ENCODE peak calls at places on chromosomes 11 and 22, in five cellular contexts. One of them, this sample, is unnamed.

GRCh38 chr11:129636926-129637325 is 178.7 kb upstream of the TMEM45B start:
- DNase-seq in IMR-90: no peak
- DNase-seq in heart left ventricle: no peak
- DNase-seq in prostate gland: no peak
- DNase-seq in ovary: no peak
- DNase-seq in this sample: no peak

GRCh38 chr11:77557553-77557952 is 32.2 kb upstream of the AQP11 start:
- DNase-seq in heart left ventricle: no peak
- DNase-seq in prostate gland: no peak
- DNase-seq in IMR-90: peak; percentile 9
- DNase-seq in ovary: no peak
- DNase-seq in this sample: no peak

GRCh38 chr22:40418366-40419201 is 48.2 kb downstream of the SGSM3 start:
- DNase-seq in IMR-90: peak; percentile 56
- DNase-seq in ovary: no peak
- DNase-seq in prostate gland: no peak
- DNase-seq in heart left ventricle: peak; percentile 69
- DNase-seq in this sample: no peak

GRCh38 chr11:3169235-3169951 is 4.3 kb upstream of the OSBPL5 start:
- DNase-seq in prostate gland: no peak
- DNase-seq in IMR-90: peak; percentile 73
- DNase-seq in ovary: peak; percentile 54
- DNase-seq in heart left ventricle: peak; percentile 67
- DNase-seq in this sample: peak; percentile 60

GRCh38 chr22:25451480-25452114 is 112.9 kb upstream of the GRK3 start:
- DNase-seq in prostate gland: no peak
- DNase-seq in IMR-90: peak; percentile 42
- DNase-seq in heart left ventricle: no peak
- DNase-seq in ovary: no peak
- DNase-seq in this sample: no peak

GRCh38 chr11:118841469-118842222 is 42.0 kb upstream of the CXCR5 start:
- DNase-seq in heart left ventricle: no peak
- DNase-seq in prostate gland: no peak
- DNase-seq in ovary: no peak
- DNase-seq in IMR-90: no peak
- DNase-seq in this sample: no peak

GRCh38 chr11:112172362-112172994 is 2.8 kb upstream of the BCO2 start:
- DNase-seq in heart left ventricle: no peak
- DNase-seq in prostate gland: no peak
- DNase-seq in IMR-90: peak; percentile 69
- DNase-seq in ovary: no peak
- DNase-seq in this sample: no peak

GRCh38 chr11:27456140-27456801 is 16.3 kb downstream of the LGR4 start:
- DNase-seq in prostate gland: no peak
- DNase-seq in ovary: no peak
- DNase-seq in heart left ventricle: no peak
- DNase-seq in IMR-90: peak; percentile 50
- DNase-seq in this sample: no peak

GRCh38 chr11:114571712-114572111 is 12.0 kb upstream of the NXPE1 start:
- DNase-seq in prostate gland: no peak
- DNase-seq in IMR-90: no peak
- DNase-seq in ovary: no peak
- DNase-seq in heart left ventricle: no peak
- DNase-seq in this sample: no peak

GRCh38 chr22:24432059-24432853 is 4.9 kb downstream of the ADORA2A start:
- DNase-seq in ovary: peak; percentile 83
- DNase-seq in prostate gland: peak; percentile 62
- DNase-seq in heart left ventricle: peak; percentile 89
- DNase-seq in IMR-90: peak; percentile 16
- DNase-seq in this sample: no peak

GRCh38 chr11:11884774-11885481 is 43.2 kb downstream of the USP47 start:
- DNase-seq in IMR-90: no peak
- DNase-seq in ovary: no peak
- DNase-seq in prostate gland: no peak
- DNase-seq in heart left ventricle: no peak
- DNase-seq in this sample: no peak

GRCh38 chr22:29798318-29798717 is 31.1 kb downstream of the UQCR10 start:
- DNase-seq in heart left ventricle: no peak
- DNase-seq in prostate gland: no peak
- DNase-seq in IMR-90: no peak
- DNase-seq in ovary: no peak
- DNase-seq in this sample: no peak

GRCh38 chr11:15180212-15180814 is 65.6 kb downstream of the INSC start:
- DNase-seq in ovary: no peak
- DNase-seq in IMR-90: no peak
- DNase-seq in heart left ventricle: no peak
- DNase-seq in prostate gland: no peak
- DNase-seq in this sample: no peak

GRCh38 chr11:112085822-112086421 is 634 bp downstream of the TIMM8B start:
- DNase-seq in ovary: no peak
- DNase-seq in prostate gland: peak; percentile 6
- DNase-seq in IMR-90: peak; percentile 17
- DNase-seq in heart left ventricle: no peak
- DNase-seq in this sample: no peak

GRCh38 chr11:124536520-124536919 is 6.9 kb downstream of the OR8B12 start:
- DNase-seq in prostate gland: peak; percentile 11
- DNase-seq in heart left ventricle: peak; percentile 43
- DNase-seq in IMR-90: peak; percentile 39
- DNase-seq in ovary: no peak
- DNase-seq in this sample: peak; percentile 14

DNA sequence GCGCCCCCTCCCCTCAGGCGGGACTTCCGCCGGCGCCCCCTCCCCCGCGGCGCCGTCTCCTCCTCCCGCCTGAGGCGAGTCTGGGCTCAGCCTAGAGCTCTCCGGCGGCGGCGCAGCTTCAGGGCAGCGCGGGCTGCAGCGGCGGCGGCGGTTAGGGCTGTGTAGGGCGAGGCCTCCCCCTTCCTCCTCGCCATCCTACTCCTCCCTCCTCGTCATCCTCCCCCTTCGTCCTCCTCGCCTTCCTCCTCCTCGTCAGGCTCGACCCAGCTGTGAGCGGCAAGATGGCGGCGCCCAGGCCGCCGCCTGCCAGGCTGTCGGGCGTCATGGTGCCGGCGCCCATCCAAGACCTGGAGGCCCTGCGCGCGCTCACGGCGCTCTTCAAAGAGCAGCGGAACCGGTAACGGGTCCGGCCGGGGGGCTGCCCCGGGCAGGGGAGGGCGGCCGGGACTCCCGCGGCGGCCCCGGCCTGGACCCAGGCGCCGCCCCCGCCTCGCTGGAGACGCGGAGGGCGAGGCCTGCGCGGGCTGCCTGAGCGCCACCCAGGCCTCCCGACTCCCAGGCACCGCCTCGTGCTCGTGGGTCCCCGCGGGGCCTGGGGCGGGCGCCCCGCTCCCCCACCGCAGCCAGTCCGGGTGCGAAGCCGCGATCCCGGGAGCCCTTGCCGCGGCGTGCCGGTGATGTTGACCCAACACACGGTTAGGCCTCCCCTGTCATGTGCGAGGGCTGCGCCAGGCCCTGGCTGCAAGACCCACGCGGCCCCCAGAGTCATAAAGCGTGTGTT is at the start of gene ATXN10:
- DNase-seq in IMR-90: peak; percentile 65
- DNase-seq in heart left ventricle: peak; percentile 76
- DNase-seq in ovary: peak; percentile 85
- DNase-seq in prostate gland: peak; percentile 51
- DNase-seq in this sample: peak; percentile 70
- TF ChIP-seq POLR2A in IMR-90: peak; percentile 79
- TF ChIP-seq POLR2A in heart left ventricle: peak; percentile 52
- TF ChIP-seq POLR2A in ovary: peak; percentile 44
- TF ChIP-seq POLR2A in prostate gland: peak; percentile 68
- TF ChIP-seq POLR2A in this sample: peak; percentile 68

GRCh38 chr11:66410191-66410590 is 10.6 kb upstream of the NPAS4 start:
- DNase-seq in heart left ventricle: no peak
- DNase-seq in prostate gland: no peak
- DNase-seq in IMR-90: no peak
- DNase-seq in ovary: no peak
- DNase-seq in this sample: no peak
- H3K27ac ChIP-seq in heart left ventricle: no peak overlapping the region
- H3K27ac ChIP-seq in prostate gland: no peak overlapping the region
- H3K27ac ChIP-seq in IMR-90: no peak overlapping the region
- H3K27ac ChIP-seq in ovary: no peak overlapping the region
- H3K27ac ChIP-seq in this sample: no peak overlapping the region

DNA sequence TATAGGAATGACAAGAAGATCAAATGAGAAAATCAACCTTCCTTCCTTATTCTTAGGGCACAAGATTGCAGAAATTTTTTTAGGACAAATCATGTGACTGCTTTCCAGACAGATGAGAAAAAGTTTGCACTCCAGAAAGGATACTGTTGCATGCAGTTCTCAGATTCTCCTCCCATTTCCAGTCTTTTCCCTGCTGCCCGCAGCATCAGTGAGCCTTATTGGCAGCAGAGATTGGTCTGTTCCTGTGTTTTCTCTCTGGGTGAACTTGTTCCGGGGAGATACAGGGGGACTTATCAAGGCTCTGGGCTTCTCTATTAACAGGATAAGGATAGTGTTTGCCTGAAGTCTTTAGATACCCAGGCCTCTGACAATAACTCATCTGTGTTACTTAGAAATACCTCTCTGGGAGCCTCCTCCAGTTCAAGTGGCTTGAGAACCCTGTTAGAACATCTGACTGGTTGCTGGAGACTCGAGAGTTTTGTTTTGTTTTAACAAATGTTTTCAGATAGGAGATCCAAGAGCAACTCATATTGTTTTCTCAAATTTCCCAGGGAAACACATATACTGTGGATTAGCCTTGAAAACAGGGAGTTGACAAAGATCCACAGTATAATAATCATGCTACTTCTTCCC is 154.7 kb downstream of the BLID start:
- DNase-seq in heart left ventricle: no peak
- DNase-seq in prostate gland: no peak
- DNase-seq in IMR-90: peak; percentile 21
- DNase-seq in ovary: no peak
- DNase-seq in this sample: no peak
- TF ChIP-seq POLR2A in heart left ventricle: no peak
- TF ChIP-seq POLR2A in prostate gland: no peak
- TF ChIP-seq POLR2A in IMR-90: no peak
- TF ChIP-seq POLR2A in ovary: no peak
- TF ChIP-seq POLR2A in this sample: no peak

GRCh38 chr11:67648796-67649613 is 1.5 kb downstream of the ACY3 start:
- DNase-seq in prostate gland: no peak
- DNase-seq in IMR-90: no peak
- DNase-seq in heart left ventricle: no peak
- DNase-seq in ovary: no peak
- DNase-seq in this sample: peak; percentile 21
- H3K27ac ChIP-seq in prostate gland: no peak overlapping the region
- H3K27ac ChIP-seq in IMR-90: no peak overlapping the region
- H3K27ac ChIP-seq in heart left ventricle: no peak overlapping the region
- H3K27ac ChIP-seq in ovary: no peak overlapping the region
- H3K27ac ChIP-seq in this sample: peak overlapping the region; percentile 82

GRCh38 chr11:86952221-86952875 is 2.8 kb downstream of the FZD4 start:
- DNase-seq in heart left ventricle: no peak
- DNase-seq in ovary: no peak
- DNase-seq in prostate gland: peak; percentile 55
- DNase-seq in IMR-90: no peak
- DNase-seq in this sample: no peak

GRCh38 chr11:86952933-86953637 is 2.1 kb downstream of the FZD4 start:
- DNase-seq in prostate gland: no peak
- DNase-seq in ovary: no peak
- DNase-seq in heart left ventricle: no peak
- DNase-seq in IMR-90: peak; percentile 59
- DNase-seq in this sample: no peak

GRCh38 chr11:86954288-86955110 is 696 bp downstream of the FZD4 start:
- DNase-seq in heart left ventricle: peak; percentile 58
- DNase-seq in prostate gland: no peak
- DNase-seq in ovary: peak; percentile 63
- DNase-seq in IMR-90: no peak
- DNase-seq in this sample: peak; percentile 82

GRCh38 chr11:86955674-86956522 is 703 bp upstream of the FZD4 start:
- DNase-seq in prostate gland: peak; percentile 79
- DNase-seq in ovary: peak; percentile 91
- DNase-seq in IMR-90: peak; percentile 61
- DNase-seq in heart left ventricle: peak; percentile 90
- DNase-seq in this sample: peak; percentile 84

DNA sequence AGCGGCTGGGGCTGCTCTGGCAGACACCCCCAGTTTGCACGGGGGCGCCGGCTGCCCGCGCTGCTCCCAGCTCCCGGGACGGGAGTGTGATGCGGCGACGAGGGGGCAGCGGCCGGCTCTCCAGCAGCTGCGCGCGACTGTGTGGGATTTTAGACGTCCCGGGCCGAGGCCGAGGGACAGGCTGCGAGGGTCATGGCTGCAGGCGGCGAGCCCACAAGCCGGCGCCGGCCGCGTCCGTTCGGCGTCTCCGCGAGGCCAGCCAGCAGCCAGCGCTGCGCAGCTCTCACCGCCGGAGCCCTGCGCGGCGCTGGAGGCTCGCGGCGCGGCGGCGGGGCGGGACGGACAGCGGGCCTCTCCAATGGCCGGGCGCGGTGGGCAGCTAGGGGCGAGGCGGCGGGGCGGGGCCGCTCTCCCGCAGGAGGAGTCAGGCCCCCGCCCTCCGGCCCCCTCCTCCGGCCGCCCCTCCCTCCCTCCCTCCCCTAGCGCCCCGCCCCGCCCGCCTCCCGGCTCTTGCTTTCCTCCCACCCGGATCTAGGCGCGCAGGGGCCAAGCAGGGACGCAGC is at the start of gene FZD4:
- DNase-seq in heart left ventricle: peak; percentile 95
- DNase-seq in IMR-90: peak; percentile 78
- DNase-seq in ovary: peak; percentile 96
- DNase-seq in prostate gland: peak; percentile 90
- DNase-seq in this sample: peak; percentile 91
- TF ChIP-seq POLR2A in heart left ventricle: peak; percentile 99
- TF ChIP-seq POLR2A in IMR-90: peak; percentile 78
- TF ChIP-seq POLR2A in ovary: peak; percentile 79
- TF ChIP-seq POLR2A in prostate gland: peak; percentile 71
- TF ChIP-seq POLR2A in this sample: no peak

This sample was measured in body of pancreas.